ENCODE peak calls at places on chromosome 2, in eight cellular contexts. N is T follicular helper cell, Y is SW480, T is NCI-H1092 treated with DMSO at 0.1 percent for 48 hours, C is fibroblast of the conjunctiva, D is NCI-H460, R is tibial nerve, M is astrocyte. V is an unnamed sample.

GRCh38 chr2:171874963-171875362 is 19.1 kb downstream of the SLC25A12 start:
- DNase-seq in D (no peak), N (no peak), Y (no peak), R (no peak), T (no peak), C (no peak), M (no peak), V (no peak)

GRCh38 chr2:203191958-203192357 is 46.9 kb upstream of the CYP20A1 start:
- DNase-seq in D (no peak), M (no peak), C (no peak), T (no peak), Y (no peak), R (no peak), N (no peak), V (no peak)

GRCh38 chr2:172350844-172351480 is 76.4 kb upstream of the ITGA6 start:
- DNase-seq in T (no peak), D (no peak), R (no peak), M (no peak), C (no peak), N (no peak), Y (no peak), V (no peak)

GRCh38 chr2:22885245-22885644 is 499.7 kb upstream of the KLHL29 start:
- DNase-seq in Y (no peak), R (no peak), T (no peak), D (no peak), C (no peak), N (no peak), M (no peak), V (no peak)

GRCh38 chr2:26241928-26242436 is 2.5 kb downstream of the HADHA start:
- DNase-seq in D (no peak), Y (no peak), C (no peak), R (no peak), M (no peak), N (no peak), T (no peak), V (no peak)

GRCh38 chr2:234670052-234670451 is 173.2 kb upstream of the ARL4C start:
- DNase-seq in M (peak; percentile 92), R (no peak), T (no peak), D (no peak), C (no peak), Y (no peak), N (no peak), V (peak; percentile 90)

GRCh38 chr2:37585982-37586621 is 85.3 kb downstream of the CDC42EP3 start:
- DNase-seq in Y (peak; percentile 64), T (no peak), D (no peak), C (peak; percentile 82), R (peak; percentile 59), N (peak; percentile 63), M (peak; percentile 98), V (peak; percentile 86)

GRCh38 chr2:160490760-160491367 is 2.7 kb downstream of the RBMS1 start:
- DNase-seq in R (no peak), T (no peak), M (no peak), C (no peak), D (no peak), N (no peak), Y (peak; percentile 18), V (no peak)

GRCh38 chr2:131092409-131093065 is 723 bp downstream of the FAM168B start:
- DNase-seq in N (no peak), C (no peak), T (no peak), R (no peak), D (no peak), Y (no peak), M (no peak), V (peak; percentile 35)

GRCh38 chr2:162113771-162114168 is 38.3 kb downstream of the GCG start:
- DNase-seq in R (peak; percentile 61), N (no peak), Y (no peak), M (peak; percentile 79), D (no peak), C (no peak), T (no peak), V (peak; percentile 70)

GRCh38 chr2:68734688-68735525 is at the start of gene ARHGAP25:
- DNase-seq in D (no peak), R (peak; percentile 25), T (no peak), C (no peak), Y (no peak), N (no peak), M (no peak), V (no peak)

GRCh38 chr2:187422277-187422676 is 25.8 kb downstream of the CALCRL start:
- DNase-seq in R (no peak), N (no peak), T (no peak), D (no peak), C (no peak), M (no peak), Y (no peak), V (no peak)

GRCh38 chr2:70454936-70455544 is 98.6 kb downstream of the TGFA start:
- DNase-seq in M (no peak), D (no peak), T (no peak), N (no peak), Y (no peak), C (no peak), R (no peak), V (no peak)

GRCh38 chr2:189302274-189302948 is 122.8 kb upstream of the COL5A2 start:
- DNase-seq in N (no peak), Y (peak; percentile 15), T (no peak), C (no peak), M (peak; percentile 40), D (no peak), R (no peak), V (peak; percentile 79)

GRCh38 chr2:173448938-173449471 is 94.3 kb downstream of the CDCA7 start:
- DNase-seq in M (peak; percentile 62), N (peak; percentile 20), R (peak; percentile 58), D (peak; percentile 91), C (peak; percentile 81), T (peak; percentile 60), Y (peak; percentile 89), V (peak; percentile 81)

GRCh38 chr2:48901015-48901343 is 145.5 kb upstream of the LHCGR start:
- DNase-seq in D (no peak), N (no peak), M (no peak), R (no peak), C (no peak), T (no peak), Y (no peak), V (no peak)

GRCh38 chr2:27291865-27292264 is 9.6 kb downstream of the TRIM54 start:
- DNase-seq in R (no peak), D (no peak), T (no peak), N (no peak), C (no peak), M (no peak), Y (peak; percentile 34), V (no peak)

GRCh38 chr2:121736140-121736461 is 574 bp downstream of the NIFK start:
- DNase-seq in C (no peak), T (no peak), Y (no peak), M (no peak), N (no peak), R (no peak), D (no peak), V (no peak)

GRCh38 chr2:112156152-112156986 is 18.2 kb downstream of the FBLN7 start:
- DNase-seq in Y (peak; percentile 66), C (no peak), N (no peak), R (no peak), M (peak; percentile 69), D (no peak), T (no peak), V (peak; percentile 71)

V was measured in kidney tubule cell.